ENCODE peak calls at places on chromosome 16, in five cellular contexts. J, W, K, U and R are unnamed samples.
A peak's percentile ranks its signal among the peaks of the same experiment; 100 is the strongest.

GRCh38 chr16:14564323-14564722 is 65.7 kb downstream of the PARN start:
- DNase-seq in K (peak; percentile 77), W (peak; percentile 17), U (no peak), J (peak; percentile 54), R (peak; percentile 61)

GRCh38 chr16:21626659-21627277 is 25.6 kb downstream of the IGSF6 start:
- DNase-seq in W (peak; percentile 68), U (peak; percentile 88), K (peak; percentile 34), J (no peak), R (no peak)

GRCh38 chr16:86101912-86102187 is 202.9 kb downstream of the IRF8 start:
- DNase-seq in J (no peak), W (no peak), K (no peak), U (no peak), R (no peak)

GRCh38 chr16:1403036-1403435 is 11.5 kb downstream of the UNKL start:
- DNase-seq in J (no peak), K (no peak), W (no peak), U (no peak), R (no peak)

GRCh38 chr16:87487361-87487924 is 5.4 kb downstream of the ZCCHC14 start:
- DNase-seq in K (peak; percentile 88), W (no peak), J (peak; percentile 85), U (no peak), R (peak; percentile 91)

GRCh38 chr16:57530104-57530522 is 6.3 kb downstream of the CCDC102A start:
- DNase-seq in W (peak; percentile 79), U (peak; percentile 76), K (no peak), J (peak; percentile 63), R (peak; percentile 31)

GRCh38 chr16:83967838-83968482 is at the start of gene NECAB2:
- DNase-seq in U (peak; percentile 8), J (no peak), W (peak; percentile 14), K (peak; percentile 32), R (no peak)

GRCh38 chr16:30010817-30011504 is at the start of gene DOC2A:
- DNase-seq in J (no peak), K (no peak), U (no peak), W (no peak), R (no peak)

GRCh38 chr16:82070656-82071369 is 35.8 kb downstream of the HSD17B2 start:
- DNase-seq in K (no peak), W (no peak), J (no peak), U (peak; percentile 56), R (no peak)

GRCh38 chr16:81798311-81799137 is 19.4 kb downstream of the PLCG2 start:
- DNase-seq in U (no peak), K (no peak), J (peak; percentile 36), W (no peak), R (no peak)

GRCh38 chr16:30115238-30115637 is 1.9 kb upstream of the GDPD3 start:
- DNase-seq in U (no peak), K (no peak), W (no peak), J (peak; percentile 90), R (no peak)

GRCh38 chr16:60295451-60295850 is 1561.3 kb upstream of the GOT2 start:
- DNase-seq in W (no peak), U (no peak), J (no peak), K (no peak), R (no peak)

GRCh38 chr16:59783191-59783590 is 1049.1 kb upstream of the GOT2 start:
- DNase-seq in U (peak; percentile 7), K (no peak), J (no peak), W (no peak), R (no peak)

GRCh38 chr16:75491876-75492275 is 3.4 kb downstream of the CHST6 start:
- DNase-seq in W (no peak), U (no peak), K (no peak), J (no peak), R (no peak)

GRCh38 chr16:86874141-86874540 is 295.8 kb downstream of the FOXL1 start:
- DNase-seq in K (no peak), W (peak; percentile 60), J (no peak), U (no peak), R (no peak)

GRCh38 chr16:83609178-83609577 is 198.6 kb upstream of the HSBP1 start:
- DNase-seq in U (no peak), W (no peak), J (no peak), K (no peak), R (no peak)

GRCh38 chr16:58127033-58127556 is 2.1 kb downstream of the CFAP20 start:
- DNase-seq in U (peak; percentile 43), W (peak; percentile 84), J (no peak), K (peak; percentile 67), R (no peak)

GRCh38 chr16:55668337-55669281 is 12.8 kb downstream of the SLC6A2 start:
- DNase-seq in K (no peak), J (no peak), W (peak; percentile 74), U (peak; percentile 5), R (no peak)

GRCh38 chr16:24052466-24053324 is 203.4 kb upstream of the CACNG3 start:
- DNase-seq in K (no peak), J (no peak), U (no peak), W (no peak), R (no peak)

GRCh38 chr16:24051125-24051524 is 205.0 kb upstream of the CACNG3 start:
- DNase-seq in J (no peak), K (no peak), U (no peak), W (no peak), R (no peak)

GRCh38 chr16:24053325-24053946 is 202.7 kb upstream of the CACNG3 start:
- DNase-seq in J (no peak), U (no peak), W (no peak), K (no peak), R (no peak)

GRCh38 chr16:24049113-24049512 is 207.0 kb upstream of the CACNG3 start:
- DNase-seq in K (no peak), W (no peak), U (no peak), J (no peak), R (no peak)

GRCh38 chr16:24054649-24055560 is 201.2 kb upstream of the CACNG3 start:
- DNase-seq in U (no peak), K (no peak), W (no peak), J (no peak), R (no peak)
- H3K27ac ChIP-seq in U (no peak overlapping the region), K (no peak overlapping the region), W (no peak overlapping the region), J (no peak overlapping the region), R (no peak overlapping the region)

GRCh38 chr16:66109677-66110076 is 256.8 kb upstream of the CDH5 start:
- DNase-seq in U (no peak), W (no peak), J (no peak), K (no peak), R (no peak)
- TF ChIP-seq POLR2A in U (no peak), W (no peak), J (no peak), K (no peak), R (no peak)

GRCh38 chr16:19093631-19094541 is 19.9 kb upstream of the ITPRIPL2 start:
- DNase-seq in K (no peak), J (no peak), W (no peak), U (no peak), R (no peak)
- H3K27ac ChIP-seq in K (no peak overlapping the region), J (no peak overlapping the region), W (no peak overlapping the region), U (no peak overlapping the region), R (no peak overlapping the region)

GRCh38 chr16:88869673-88869980 is 3.2 kb upstream of the PABPN1L start:
- DNase-seq in K (no peak), J (no peak), W (no peak), U (peak; percentile 25), R (no peak)

GRCh38 chr16:88870608-88871348 is 4.3 kb upstream of the PABPN1L start:
- DNase-seq in K (no peak), W (no peak), J (peak; percentile 51), U (no peak), R (no peak)

GRCh38 chr16:88871349-88871702 is 4.9 kb upstream of the PABPN1L start:
- DNase-seq in U (no peak), K (no peak), W (no peak), J (no peak), R (no peak)

GRCh38 chr16:88867561-88868246 is 1.2 kb upstream of the PABPN1L start:
- DNase-seq in U (no peak), W (no peak), J (no peak), K (no peak), R (no peak)

GRCh38 chr16:88868974-88869672 is 2.7 kb upstream of the PABPN1L start:
- DNase-seq in U (no peak), K (no peak), W (no peak), J (no peak), R (no peak)
- TF ChIP-seq POLR2A in U (no peak), K (no peak), W (no peak), J (no peak), R (no peak)

GRCh38 chr16:11272921-11273720 is at the start of gene PRM3:
- DNase-seq in J (no peak), W (no peak), K (no peak), U (no peak), R (no peak)
- H3K27ac ChIP-seq in J (no peak within 1 kb of the TSS), W (no peak within 1 kb of the TSS), K (no peak within 1 kb of the TSS), U (peak within 1 kb of the TSS; percentile 7), R (no peak within 1 kb of the TSS)

DNA sequence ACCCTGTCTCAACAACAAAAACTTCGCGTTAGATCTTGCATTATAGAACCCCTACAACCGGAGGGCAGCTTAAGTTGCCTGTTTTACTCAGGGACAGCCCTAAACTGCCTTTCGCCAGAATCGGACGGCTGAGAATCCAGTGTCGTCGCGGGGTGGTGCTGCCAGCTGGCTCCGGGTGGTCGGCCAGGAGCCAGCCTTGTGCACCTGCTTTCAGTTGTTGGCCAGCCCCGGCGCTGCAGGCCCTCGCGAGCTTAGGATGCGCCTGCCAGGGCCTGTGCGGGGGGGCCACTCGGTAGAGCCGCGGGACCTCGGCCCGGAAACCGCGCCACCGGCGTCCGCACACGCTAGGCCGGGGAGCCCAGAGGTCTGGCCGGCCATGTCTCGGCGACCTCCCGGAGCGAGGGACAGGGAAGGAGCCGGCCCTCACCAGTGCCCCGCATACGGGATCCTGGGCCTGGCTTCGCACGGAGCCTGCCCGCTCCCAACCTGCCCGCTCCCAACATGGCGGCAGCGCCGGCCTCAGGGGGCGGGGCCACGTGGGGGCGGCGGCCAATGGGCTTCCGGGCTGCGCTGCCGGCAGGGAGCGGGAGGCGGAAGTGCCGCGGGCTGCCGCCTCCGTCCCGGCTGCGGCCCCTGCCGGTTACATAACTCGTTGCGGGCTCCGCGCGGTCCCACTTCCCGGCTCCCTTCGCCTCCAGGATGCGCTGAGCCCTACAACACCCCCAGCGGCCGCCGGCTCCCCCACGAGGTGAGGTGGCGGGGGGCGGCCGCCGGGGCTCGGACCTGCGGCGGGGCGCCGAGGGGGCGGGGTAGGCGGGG is 14.2 kb downstream of the NAA60 start:
- DNase-seq in U (peak; percentile 87), J (peak; percentile 90), W (peak; percentile 88), K (peak; percentile 95), R (peak; percentile 95)
- TF ChIP-seq POLR2A in U (peak; percentile 82), J (peak; percentile 72), W (peak; percentile 77), K (peak; percentile 54), R (peak; percentile 68)